ENCODE peak calls at places on chromosomes 4 and X, in ten cellular contexts. T is right lobe of liver; F is fibroblast of pulmonary artery; W is H7; R is MM.1S; B is foreskin fibroblast; A is brain microvascular endothelial cell; N is transverse colon; K is cardiac muscle cell; C is CD4-positive, CD25-positive, alpha-beta regulatory T cell. Q is an unnamed sample.

GRCh38 chr4:187304131-187304530 is 580.5 kb upstream of the FAT1 start:
- DNase-seq in T (no peak), F (no peak), W (peak; percentile 26), R (no peak), B (no peak), A (no peak), N (no peak), K (no peak), C (no peak), Q (no peak)

GRCh38 chr4:151727365-151727764 is 33.4 kb downstream of the GATB start:
- DNase-seq in T (no peak), F (no peak), W (no peak), R (no peak), B (no peak), A (no peak), N (no peak), K (no peak), C (no peak), Q (no peak)

GRCh38 chr4:14018191-14018853 is 390.8 kb upstream of the BOD1L1 start:
- DNase-seq in T (no peak), F (no peak), W (no peak), R (peak; percentile 23), B (no peak), A (no peak), N (no peak), K (no peak), C (no peak), Q (no peak)

GRCh38 chrX:40887476-40887875 is 152.1 kb upstream of the MED14 start:
- DNase-seq in T (no peak), F (no peak), W (no peak), R (no peak), B (no peak), A (no peak), N (no peak), K (no peak), C (no peak), Q (no peak)

GRCh38 chr4:139710073-139710472 is 44.5 kb downstream of the MGST2 start:
- DNase-seq in T (no peak), F (peak; percentile 39), W (no peak), R (no peak), B (no peak), A (no peak), N (no peak), K (peak; percentile 20), C (no peak), Q (no peak)

GRCh38 chr4:123193802-123194201 is 202.8 kb upstream of the SPRY1 start:
- DNase-seq in T (no peak), F (no peak), W (no peak), R (no peak), B (no peak), A (no peak), N (no peak), K (no peak), C (no peak), Q (no peak)

GRCh38 chrX:72080800-72081199 is 50.9 kb downstream of the RTL5 start:
- DNase-seq in T (no peak), F (no peak), W (no peak), R (no peak), B (no peak), A (no peak), N (no peak), K (no peak), C (no peak), Q (no peak)

GRCh38 chr4:175637762-175638161 is 174.3 kb downstream of the GPM6A start:
- DNase-seq in T (no peak), F (no peak), W (no peak), R (peak; percentile 72), B (no peak), A (no peak), N (no peak), K (no peak), C (no peak), Q (no peak)

GRCh38 chrX:13764765-13765164 is 30.2 kb downstream of the OFD1 start:
- DNase-seq in T (no peak), F (peak; percentile 3), W (peak; percentile 67), R (no peak), B (no peak), A (peak; percentile 6), N (no peak), K (peak; percentile 17), C (no peak), Q (peak; percentile 23)

GRCh38 chr4:123444298-123444731 is 47.7 kb downstream of the SPRY1 start:
- DNase-seq in T (peak; percentile 52), F (peak; percentile 94), W (peak; percentile 58), R (no peak), B (peak; percentile 71), A (peak; percentile 29), N (peak; percentile 55), K (peak; percentile 93), C (no peak), Q (no peak)

GRCh38 chr4:184097240-184097619 is 120.4 kb downstream of the ENPP6 start:
- DNase-seq in T (peak; percentile 55), F (no peak), W (peak; percentile 89), R (no peak), B (no peak), A (no peak), N (peak; percentile 57), K (peak; percentile 11), C (no peak), Q (peak; percentile 36)
- H3K4me3 ChIP-seq in T (no peak overlapping the region), F (no peak overlapping the region), W (no peak overlapping the region), R (no peak overlapping the region), B (no peak overlapping the region), A (no peak overlapping the region), N (peak overlapping the region; percentile 31), K (no peak overlapping the region), C (no peak overlapping the region), Q (peak overlapping the region; percentile 9)

GRCh38 chr4:75727073-75727472 is 2.7 kb downstream of the USO1 start:
- DNase-seq in T (no peak), F (no peak), W (no peak), R (no peak), B (no peak), A (no peak), N (no peak), K (no peak), C (no peak), Q (no peak)
- H3K4me3 ChIP-seq in T (no peak overlapping the region), F (peak overlapping the region; percentile 97), W (no peak overlapping the region), R (no peak overlapping the region), B (peak overlapping the region; percentile 71), A (no peak overlapping the region), N (no peak overlapping the region), K (no peak overlapping the region), C (peak overlapping the region; percentile 66), Q (no peak overlapping the region)

GRCh38 chrX:22057667-22058066 is 25.5 kb downstream of the PHEX start:
- DNase-seq in T (no peak), F (no peak), W (no peak), R (no peak), B (no peak), A (no peak), N (no peak), K (no peak), C (no peak), Q (no peak)
- H3K4me3 ChIP-seq in T (no peak overlapping the region), F (no peak overlapping the region), W (no peak overlapping the region), R (no peak overlapping the region), B (no peak overlapping the region), A (no peak overlapping the region), N (no peak overlapping the region), K (no peak overlapping the region), C (no peak overlapping the region), Q (no peak overlapping the region)

GRCh38 chr4:85147481-85148076 is 181.1 kb upstream of the WDFY3 start:
- DNase-seq in T (no peak), F (peak; percentile 80), W (peak; percentile 53), R (peak; percentile 83), B (peak; percentile 43), A (peak; percentile 59), N (peak; percentile 24), K (peak; percentile 83), C (no peak), Q (peak; percentile 31)
- H3K4me3 ChIP-seq in T (no peak overlapping the region), F (no peak overlapping the region), W (no peak overlapping the region), R (no peak overlapping the region), B (no peak overlapping the region), A (no peak overlapping the region), N (no peak overlapping the region), K (no peak overlapping the region), C (no peak overlapping the region), Q (no peak overlapping the region)

GRCh38 chr4:105966046-105966445 is 70.8 kb downstream of the NPNT start:
- DNase-seq in T (no peak), F (peak; percentile 63), W (no peak), R (no peak), B (peak; percentile 43), A (peak; percentile 41), N (no peak), K (peak; percentile 69), C (no peak), Q (no peak)

GRCh38 chr4:105965183-105965800 is 70.0 kb downstream of the NPNT start:
- DNase-seq in T (no peak), F (no peak), W (no peak), R (no peak), B (no peak), A (no peak), N (no peak), K (no peak), C (no peak), Q (no peak)

GRCh38 chr4:105967058-105967658 is 71.9 kb downstream of the NPNT start:
- DNase-seq in T (peak; percentile 49), F (no peak), W (no peak), R (no peak), B (no peak), A (no peak), N (no peak), K (no peak), C (no peak), Q (no peak)

GRCh38 chr4:105969575-105969974 is 74.3 kb downstream of the NPNT start:
- DNase-seq in T (no peak), F (no peak), W (no peak), R (no peak), B (no peak), A (no peak), N (no peak), K (no peak), C (no peak), Q (no peak)

GRCh38 chr4:105963461-105964400 is 68.5 kb downstream of the NPNT start:
- DNase-seq in T (no peak), F (no peak), W (no peak), R (no peak), B (no peak), A (no peak), N (no peak), K (no peak), C (no peak), Q (no peak)
- H3K4me3 ChIP-seq in T (no peak overlapping the region), F (no peak overlapping the region), W (no peak overlapping the region), R (no peak overlapping the region), B (no peak overlapping the region), A (no peak overlapping the region), N (no peak overlapping the region), K (no peak overlapping the region), C (no peak overlapping the region), Q (no peak overlapping the region)

DNA sequence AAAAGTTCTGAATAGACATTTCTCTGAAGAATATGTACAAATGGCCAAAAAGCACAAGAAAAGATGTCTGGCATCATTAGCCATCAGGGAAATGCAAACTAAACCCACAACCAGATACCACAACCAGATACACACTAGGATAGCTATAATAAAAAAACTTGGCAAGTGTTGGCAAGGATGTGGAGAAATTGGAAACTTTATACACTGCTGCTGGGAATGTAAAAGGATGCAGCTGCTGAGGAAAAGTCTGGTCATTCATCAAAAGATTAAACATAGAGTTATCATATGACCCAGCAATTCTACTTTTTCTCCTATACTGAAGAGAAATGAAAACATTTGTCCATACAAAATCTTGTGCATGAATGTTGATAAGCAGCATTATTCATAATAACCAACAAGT is 92.3 kb downstream of the UCHL1 start:
- DNase-seq in T (no peak), F (no peak), W (no peak), R (no peak), B (no peak), A (no peak), N (no peak), K (no peak), C (no peak), Q (no peak)
- H3K4me3 ChIP-seq in T (no peak overlapping the region), F (no peak overlapping the region), W (no peak overlapping the region), R (no peak overlapping the region), B (no peak overlapping the region), A (no peak overlapping the region), N (no peak overlapping the region), K (no peak overlapping the region), C (no peak overlapping the region), Q (no peak overlapping the region)